ENCODE peak calls at places on chromosomes 4 and X, in four cellular contexts. K is GM12865, U is cardiac muscle cell, H is omental fat pad. T is an unnamed sample.

GRCh38 chr4:1330761-1331590 is 16.0 kb upstream of the UVSSA start:
- DNase-seq in U (no peak), H (no peak), K (no peak), T (no peak)

GRCh38 chr4:182577411-182577810 is 334.2 kb downstream of the TENM3 start:
- DNase-seq in K (no peak), H (no peak), U (no peak), T (no peak)

GRCh38 chr4:4842476-4843441 is 16.7 kb upstream of the MSX1 start:
- DNase-seq in K (no peak), U (no peak), H (no peak), T (no peak)

GRCh38 chrX:23235051-23235450 is 99.6 kb upstream of the PTCHD1 start:
- DNase-seq in H (no peak), U (no peak), K (no peak), T (no peak)

GRCh38 chr4:41160010-41160789 is 54.1 kb downstream of the APBB2 start:
- DNase-seq in H (no peak), U (no peak), K (no peak), T (no peak)

GRCh38 chr4:185903205-185903604 is 91.2 kb upstream of the SORBS2 start:
- DNase-seq in K (no peak), U (no peak), H (no peak), T (no peak)

GRCh38 chrX:15436220-15436619 is 52.0 kb upstream of the VEGFD start:
- DNase-seq in U (no peak), K (no peak), H (no peak), T (no peak)

GRCh38 chr4:182920676-182921075 is 3.5 kb upstream of the DCTD start:
- DNase-seq in K (no peak), U (no peak), H (no peak), T (no peak)

GRCh38 chr4:23614284-23614892 is 275.5 kb downstream of the PPARGC1A start:
- DNase-seq in H (no peak), U (peak), K (peak), T (peak)

GRCh38 chrX:110413727-110414124 is 55.1 kb downstream of the RTL9 start:
- DNase-seq in U (no peak), H (no peak), K (no peak), T (no peak)

GRCh38 chr4:40264497-40264896 is 67.7 kb downstream of the RHOH start:
- DNase-seq in K (no peak), H (no peak), U (no peak), T (no peak)

GRCh38 chr4:117796677-117797076 is 237.6 kb upstream of the NDST3 start:
- DNase-seq in H (no peak), K (no peak), U (no peak), T (no peak)

GRCh38 chrX:119687661-119688413 is 5.1 kb downstream of the SEPTIN6 start:
- DNase-seq in U (no peak), K (peak), H (no peak), T (no peak)

GRCh38 chrX:150587585-150588503 is 19.4 kb downstream of the MTM1 start:
- DNase-seq in U (no peak), H (no peak), K (peak), T (no peak)

GRCh38 chr4:40502936-40503335 is 126.7 kb downstream of the RBM47 start:
- DNase-seq in U (no peak), H (no peak), K (peak), T (peak)

GRCh38 chr4:87904627-87905026 is 70.9 kb upstream of the SPP1 start:
- DNase-seq in U (no peak), K (no peak), H (no peak), T (no peak)

GRCh38 chr4:16496501-16496900 is 270.2 kb upstream of the TAPT1 start:
- DNase-seq in U (no peak), H (no peak), K (no peak), T (no peak)

GRCh38 chrX:53312946-53313745 is 31.8 kb upstream of the IQSEC2 start:
- DNase-seq in H (peak), U (peak), K (peak), T (peak)

GRCh38 chrX:75963774-75964173 is 178.7 kb upstream of the MAGEE2 start:
- DNase-seq in H (no peak), K (no peak), U (no peak), T (no peak)

GRCh38 chrX:68698955-68699354 is 51.5 kb downstream of the STARD8 start:
- DNase-seq in H (no peak), K (no peak), U (no peak), T (no peak)

GRCh38 chr4:132866616-132867015 is 282.5 kb upstream of the PCDH10 start:
- DNase-seq in H (no peak), U (no peak), K (no peak), T (no peak)

DNA sequence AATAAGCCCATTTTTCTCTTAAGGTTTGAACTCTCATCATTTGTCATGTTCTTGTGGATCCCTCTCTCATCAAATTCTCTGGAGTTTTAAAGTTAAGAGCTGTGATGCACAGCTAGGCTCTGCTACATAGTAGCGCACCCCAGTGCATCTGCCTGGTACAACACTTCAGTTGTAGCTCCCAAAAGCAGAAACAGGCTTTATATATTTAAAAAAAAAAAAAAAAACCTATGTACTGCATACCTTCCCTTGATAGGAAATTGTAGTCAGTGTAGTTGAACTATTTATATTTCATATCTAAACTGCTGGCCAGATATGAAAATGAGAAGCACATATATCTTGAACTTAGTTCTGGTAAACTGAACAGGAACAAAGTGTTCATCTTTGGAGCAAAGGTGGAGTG is 131.4 kb downstream of the KLHL13 start:
- DNase-seq in H (no peak), U (peak), K (peak), T (no peak)
- TF ChIP-seq CTCF in H (no peak), U (no peak), K (peak), T (no peak)

DNA sequence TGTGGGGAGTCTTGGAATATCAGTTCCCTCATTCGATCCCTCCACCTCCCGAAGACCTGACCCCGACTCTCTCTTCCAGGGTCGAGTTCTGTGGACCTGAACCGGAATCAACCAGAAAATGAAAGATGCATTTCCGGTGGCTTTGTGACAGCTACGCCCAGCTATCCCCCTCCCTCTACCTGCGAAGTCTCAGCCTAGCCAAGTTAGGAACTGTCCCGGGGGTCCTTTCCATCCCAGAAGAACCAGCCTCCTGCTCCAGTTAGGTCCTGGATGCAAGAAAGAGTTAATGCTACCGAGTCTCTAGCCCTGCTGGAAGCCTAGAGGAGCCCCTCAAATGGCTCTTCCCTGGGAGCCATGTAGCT is 13.4 kb upstream of the ETDC start:
- DNase-seq in U (no peak), H (no peak), K (no peak), T (no peak)
- TF ChIP-seq CTCF in U (no peak), H (no peak), K (no peak), T (no peak)

DNA sequence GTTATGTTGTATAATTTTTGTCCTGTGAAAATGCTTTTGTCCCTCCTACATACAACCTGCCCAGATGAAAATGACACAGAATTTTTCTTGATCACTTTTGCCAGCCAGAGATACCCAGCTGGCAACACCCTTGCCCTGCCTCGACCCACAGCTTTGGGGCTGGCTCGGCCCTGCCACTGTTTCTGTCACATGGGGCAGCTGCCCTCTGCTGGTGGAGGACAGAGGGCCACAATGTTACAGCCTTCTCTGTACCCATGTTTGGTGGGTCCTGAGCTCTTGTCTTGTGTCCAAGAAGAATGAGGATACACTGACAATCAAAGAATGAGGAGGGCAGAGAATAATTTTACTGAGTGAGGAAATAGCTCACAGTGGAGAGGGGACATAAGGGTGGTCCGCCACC is 31.1 kb downstream of the BMP15 start:
- DNase-seq in U (no peak), K (peak), H (no peak), T (no peak)
- TF ChIP-seq CTCF in U (peak), K (peak), H (no peak), T (no peak)

DNA sequence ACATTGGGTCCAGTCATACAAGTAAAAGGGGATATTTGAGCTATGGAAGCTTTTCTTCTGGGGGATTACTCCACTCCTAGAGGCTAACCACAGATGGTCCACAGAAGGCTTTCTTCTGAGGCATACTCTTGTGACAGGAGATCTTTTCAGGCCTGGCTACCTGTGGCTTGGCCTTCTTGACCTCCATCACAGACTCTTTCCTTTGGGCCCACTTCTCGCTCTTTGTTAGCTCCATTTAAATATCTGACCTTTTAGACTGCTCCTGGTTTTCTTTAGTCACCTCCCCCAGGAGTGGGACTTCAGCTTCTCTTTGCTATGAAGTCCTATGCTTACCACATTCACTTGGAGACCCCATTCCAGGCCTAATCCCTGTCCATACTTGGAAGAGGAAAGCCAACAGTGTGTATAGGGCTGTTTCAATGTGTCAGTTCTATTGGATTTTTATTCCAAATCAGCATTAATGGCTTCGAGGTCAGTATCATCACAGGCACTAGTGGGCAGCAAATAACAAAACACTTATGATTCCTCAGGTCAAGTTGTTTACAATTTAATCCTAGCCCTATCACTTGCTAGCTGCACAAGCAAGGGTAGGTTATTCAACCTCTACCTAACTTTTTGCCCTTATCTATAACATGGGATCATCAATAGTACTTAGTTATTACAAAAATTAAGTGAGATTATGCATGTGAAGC is 26.3 kb downstream of the GPC3 start:
- DNase-seq in H (no peak), K (no peak), U (no peak), T (no peak)
- TF ChIP-seq CTCF in H (no peak), K (no peak), U (peak), T (no peak)

DNA sequence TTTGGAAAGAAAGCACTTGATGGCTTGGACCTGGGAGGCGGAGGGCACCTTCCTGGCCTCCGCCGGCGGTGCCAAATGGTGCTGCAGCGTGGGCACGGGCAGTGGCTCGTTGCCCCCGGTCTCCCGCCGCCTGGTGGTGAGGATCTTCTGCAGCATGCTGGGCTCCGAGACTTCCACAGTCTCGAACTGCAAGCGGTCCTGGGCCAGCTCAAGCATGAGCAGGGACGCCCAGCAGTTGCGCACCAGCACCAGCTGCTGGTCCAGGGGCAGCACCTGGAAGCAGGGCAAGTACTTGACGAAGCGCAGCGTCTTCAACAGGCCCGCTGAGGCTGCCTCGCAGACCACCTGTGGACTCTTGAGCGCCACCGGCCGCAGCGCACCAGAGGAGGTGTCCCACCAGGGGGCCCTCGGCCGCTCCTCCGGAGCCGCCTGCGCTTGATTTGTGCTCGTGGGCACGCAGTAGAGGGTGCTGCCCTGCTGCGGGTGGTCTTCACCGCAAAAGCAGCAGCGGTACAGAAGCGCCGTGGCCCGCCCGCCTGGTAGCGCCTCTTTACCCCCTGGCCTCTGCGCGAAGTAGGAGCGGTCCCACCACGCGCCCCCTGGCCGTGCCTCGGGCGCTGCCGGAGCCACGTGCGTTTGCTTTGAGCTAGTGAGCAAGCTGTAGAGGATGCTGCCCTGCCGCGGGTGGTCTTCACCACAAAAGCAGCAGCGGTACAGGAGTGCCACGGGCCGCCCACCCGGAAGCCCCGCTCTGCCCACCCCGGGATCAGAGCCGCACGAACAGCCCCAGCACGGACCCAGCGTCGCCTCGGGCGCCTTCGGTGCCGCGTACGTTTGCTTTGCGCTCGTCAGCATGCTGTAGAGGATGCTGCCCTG is 689 bp downstream of the NR0B1 start:
- DNase-seq in K (peak), H (no peak), U (peak), T (peak)
- TF ChIP-seq CTCF in K (peak), H (no peak), U (peak), T (no peak)

GRCh38 chr4:31674313-31674947 is 954.3 kb downstream of the PCDH7 start:
- DNase-seq in K (no peak), U (peak), H (no peak), T (peak)
- TF ChIP-seq CTCF in K (no peak), U (peak), H (no peak), T (peak)

DNA sequence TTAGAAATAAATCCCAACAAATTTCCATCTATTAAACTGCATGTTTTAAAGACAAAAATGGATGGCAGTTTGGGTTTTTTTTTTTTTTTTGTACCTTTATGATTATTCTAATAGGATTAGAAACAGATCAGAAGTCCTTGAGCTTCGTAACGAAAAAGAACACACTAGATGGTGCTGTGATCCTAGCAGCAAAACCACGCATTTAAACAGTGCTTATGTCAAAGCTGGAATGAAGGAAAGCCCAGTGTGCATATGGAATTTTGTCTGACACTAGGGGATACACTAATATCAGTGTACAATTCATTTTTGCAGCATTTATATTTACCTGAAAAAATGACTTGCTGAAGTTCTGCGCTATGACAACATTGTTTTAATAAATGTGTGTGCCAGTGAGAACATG is 229.1 kb downstream of the VEGFC start:
- DNase-seq in K (no peak), H (no peak), U (peak), T (no peak)
- TF ChIP-seq CTCF in K (no peak), H (no peak), U (peak), T (no peak)

DNA sequence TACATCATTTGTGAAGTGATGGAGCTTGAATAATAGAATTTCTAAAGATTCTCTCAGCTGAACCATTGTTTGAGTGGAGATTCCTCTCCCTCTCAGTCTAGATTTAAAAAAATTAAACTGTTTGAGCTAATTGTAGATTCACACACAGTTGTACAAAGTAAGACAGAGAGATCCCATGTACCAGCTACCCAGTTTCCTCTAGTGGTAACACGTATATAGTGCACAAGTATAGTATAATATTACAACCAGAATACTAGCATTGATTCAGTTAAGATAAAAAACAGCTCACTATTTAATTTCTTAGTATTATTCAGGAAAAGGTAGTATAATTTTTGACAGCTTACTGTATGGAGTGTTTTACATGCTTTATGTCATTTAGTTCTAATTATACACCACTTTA is 136.2 kb downstream of the SNCA start:
- DNase-seq in H (no peak), K (no peak), U (no peak), T (no peak)
- TF ChIP-seq CTCF in H (no peak), K (no peak), U (no peak), T (no peak)

GRCh38 chrX:57119416-57119815 is 1.9 kb downstream of the SPIN2B start:
- DNase-seq in U (no peak), K (no peak), H (no peak), T (no peak)

DNA sequence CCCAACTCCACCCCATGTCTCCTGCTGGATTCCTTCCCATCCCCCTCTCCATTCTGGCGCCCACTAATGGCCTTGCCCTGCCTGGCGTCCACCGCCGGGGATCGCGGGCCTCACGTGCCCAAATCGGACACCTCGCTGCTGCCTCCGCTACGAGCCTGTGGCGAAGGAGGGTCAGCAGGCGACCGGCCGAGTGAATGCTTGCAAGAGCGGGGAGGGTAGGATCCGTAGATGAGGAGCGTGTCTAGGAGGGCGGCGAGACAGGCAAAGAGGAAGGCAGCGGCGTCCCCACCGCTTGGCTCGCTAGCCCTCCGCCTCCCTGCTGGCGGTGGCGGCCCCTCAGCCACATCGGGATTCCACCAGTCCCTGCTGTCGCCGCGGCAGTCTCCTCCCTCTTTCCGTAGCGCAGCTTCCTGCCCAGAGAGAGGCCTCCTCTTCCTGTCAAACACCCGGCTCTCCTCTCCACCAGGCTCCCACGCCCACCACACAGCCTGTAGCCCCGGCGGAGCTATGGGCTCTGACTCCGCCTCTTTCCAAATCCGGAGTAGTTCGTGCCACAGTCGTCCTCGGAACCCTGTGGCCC is at the start of gene SPIN2B:
- DNase-seq in K (peak), H (peak), U (peak), T (peak)
- TF ChIP-seq CTCF in K (no peak), H (no peak), U (no peak), T (no peak)

GRCh38 chrX:136953867-136954787 is 73.6 kb upstream of the RBMX start:
- DNase-seq in U (peak), K (peak), H (no peak), T (peak)
- TF ChIP-seq CTCF in U (peak), K (peak), H (no peak), T (peak)

T was measured in GM10248.